ENCODE peak calls at places on chromosomes 13 and 19, in ten cellular contexts. J is lung microvascular endothelial cell; A is activated naive CD8-positive, alpha-beta T cell treated with anti-CD3 and anti-CD28 coated beads, Interleukin-2, amount 10 ng/mL, durations not matched to agents 7 days and 5 days; O is activated CD4-positive, CD25-positive, alpha-beta regulatory T cell treated with anti-CD3 and anti-CD28 coated beads, Interleukin-2, amount 50 U/mL, for 16 hours; M is NCI-H510A treated with DMSO at 0.1 percent for 48 hours; D is activated effector memory CD4-positive, alpha-beta T cell treated with Interleukin-2 at 50 U/mL for 16 hours; B is activated CD4-positive, alpha-beta T cell treated with anti-CD3 and anti-CD28 coated beads, Interleukin-2, amount 50 U/mL, for 4 hours; S is germinal center; H is A172; K is stimulated activated CD4-positive, alpha-beta T cell treated with anti-CD3 and anti-CD28 coated beads, Interleukin-4, amount 100 ng/mL, for 24 hours. X is an unnamed sample.
A peak's percentile ranks its signal among the peaks of the same experiment; 100 is the strongest.

GRCh38 chr19:8441725-8442544 is 2.8 kb upstream of the HNRNPM start:
- DNase-seq in J (no peak), A (no peak), O (no peak), M (no peak), D (no peak), B (no peak), S (no peak), H (no peak), K (no peak), X (no peak)

GRCh38 chr13:31629085-31629785 is 110.1 kb upstream of the RXFP2 start:
- DNase-seq in J (peak; percentile 14), A (no peak), O (no peak), M (no peak), D (no peak), B (no peak), S (no peak), H (peak; percentile 68), K (no peak), X (no peak)

GRCh38 chr13:50071399-50071798 is 56.2 kb downstream of the KCNRG start:
- DNase-seq in J (no peak), A (no peak), O (no peak), M (no peak), D (no peak), B (no peak), S (no peak), H (no peak), K (no peak), X (no peak)

GRCh38 chr13:95447766-95448165 is 104.8 kb upstream of the CLDN10 start:
- DNase-seq in J (no peak), A (no peak), O (no peak), M (no peak), D (no peak), B (no peak), S (no peak), H (no peak), K (no peak), X (no peak)

GRCh38 chr13:105847532-105848295 is 687.7 kb downstream of the EFNB2 start:
- DNase-seq in J (peak; percentile 58), A (no peak), O (no peak), M (peak; percentile 31), D (no peak), B (no peak), S (no peak), H (peak; percentile 20), K (no peak), X (no peak)

GRCh38 chr13:73334459-73334858 is 275.7 kb downstream of the KLF5 start:
- DNase-seq in J (no peak), A (no peak), O (no peak), M (no peak), D (no peak), B (no peak), S (no peak), H (no peak), K (no peak), X (peak; percentile 60)

GRCh38 chr13:95896302-95896701 is 156.9 kb downstream of the UGGT2 start:
- DNase-seq in J (no peak), A (no peak), O (no peak), M (no peak), D (no peak), B (no peak), S (no peak), H (peak; percentile 46), K (no peak), X (peak; percentile 3)

GRCh38 chr13:28035146-28035782 is 46.8 kb upstream of the URAD start:
- DNase-seq in J (no peak), A (no peak), O (no peak), M (peak; percentile 65), D (no peak), B (no peak), S (no peak), H (peak; percentile 56), K (no peak), X (no peak)

GRCh38 chr13:107907065-107907464 is 308.3 kb downstream of the LIG4 start:
- DNase-seq in J (no peak), A (no peak), O (no peak), M (no peak), D (no peak), B (no peak), S (no peak), H (no peak), K (no peak), X (no peak)

GRCh38 chr13:84574851-84575250 is 692.6 kb upstream of the SLITRK1 start:
- DNase-seq in J (no peak), A (no peak), O (no peak), M (peak; percentile 18), D (no peak), B (no peak), S (no peak), H (peak; percentile 16), K (no peak), X (peak; percentile 17)

GRCh38 chr19:28598861-28599260 is 614.1 kb downstream of the UQCRFS1 start:
- DNase-seq in J (no peak), A (no peak), O (no peak), M (no peak), D (no peak), B (no peak), S (no peak), H (no peak), K (no peak), X (no peak)

GRCh38 chr19:50387176-50387867 is 3.2 kb downstream of the POLD1 start:
- DNase-seq in J (peak; percentile 55), A (no peak), O (no peak), M (no peak), D (no peak), B (no peak), S (no peak), H (no peak), K (no peak), X (peak; percentile 57)

GRCh38 chr13:34412817-34413365 is 529.2 kb upstream of the NBEA start:
- DNase-seq in J (no peak), A (no peak), O (no peak), M (no peak), D (no peak), B (no peak), S (no peak), H (peak; percentile 81), K (no peak), X (no peak)

GRCh38 chr13:73138276-73138950 is 79.6 kb downstream of the KLF5 start:
- DNase-seq in J (no peak), A (no peak), O (no peak), M (peak; percentile 41), D (no peak), B (no peak), S (no peak), H (no peak), K (no peak), X (peak; percentile 82)

GRCh38 chr19:36573948-36574726 is 1.0 kb upstream of the ZNF529 start:
- DNase-seq in J (no peak), A (no peak), O (no peak), M (no peak), D (no peak), B (no peak), S (no peak), H (no peak), K (no peak), X (no peak)

GRCh38 chr19:41537789-41538188 is 38.2 kb upstream of the CEACAM21 start:
- DNase-seq in J (peak; percentile 67), A (no peak), O (no peak), M (no peak), D (no peak), B (peak; percentile 25), S (no peak), H (peak; percentile 10), K (peak; percentile 49), X (no peak)

GRCh38 chr13:86974995-86975328 is 696.2 kb upstream of the SLITRK5 start:
- DNase-seq in J (no peak), A (no peak), O (no peak), M (no peak), D (no peak), B (no peak), S (no peak), H (no peak), K (no peak), X (no peak)

GRCh38 chr19:12346896-12347295 is 13.5 kb upstream of the ZNF563 start:
- DNase-seq in J (no peak), A (no peak), O (no peak), M (no peak), D (no peak), B (no peak), S (no peak), H (no peak), K (peak; percentile 16), X (no peak)

GRCh38 chr19:48444933-48445194 is 919 bp upstream of the GRWD1 start:
- DNase-seq in J (no peak), A (no peak), O (no peak), M (no peak), D (no peak), B (no peak), S (no peak), H (no peak), K (no peak), X (no peak)

GRCh38 chr13:87851395-87851794 is 180.2 kb downstream of the SLITRK5 start:
- DNase-seq in J (no peak), A (no peak), O (no peak), M (no peak), D (no peak), B (no peak), S (no peak), H (no peak), K (no peak), X (no peak)

GRCh38 chr13:60137911-60138570 is 25.7 kb downstream of the DIAPH3 start:
- DNase-seq in J (no peak), A (no peak), O (no peak), M (no peak), D (no peak), B (no peak), S (no peak), H (no peak), K (no peak), X (no peak)

GRCh38 chr13:85204668-85205344 is 594.4 kb downstream of the SLITRK6 start:
- DNase-seq in J (no peak), A (no peak), O (no peak), M (no peak), D (no peak), B (no peak), S (no peak), H (no peak), K (no peak), X (no peak)

GRCh38 chr13:34179481-34179880 is 361.5 kb downstream of the RFC3 start:
- DNase-seq in J (no peak), A (no peak), O (no peak), M (peak; percentile 10), D (no peak), B (no peak), S (no peak), H (peak; percentile 4), K (no peak), X (no peak)

GRCh38 chr13:113959198-113959597 is 14.7 kb downstream of the C13orf46 start:
- DNase-seq in J (peak; percentile 54), A (no peak), O (no peak), M (no peak), D (no peak), B (no peak), S (no peak), H (peak; percentile 43), K (no peak), X (no peak)

GRCh38 chr13:106847049-106847448 is 279.1 kb upstream of the ARGLU1 start:
- DNase-seq in J (no peak), A (no peak), O (no peak), M (no peak), D (no peak), B (no peak), S (no peak), H (no peak), K (no peak), X (no peak)

GRCh38 chr13:22696433-22696832 is 484.3 kb upstream of the SGCG start:
- DNase-seq in J (no peak), A (no peak), O (no peak), M (no peak), D (no peak), B (no peak), S (no peak), H (no peak), K (no peak), X (no peak)

GRCh38 chr19:7926021-7926726 is at the start of gene CTXN1:
- DNase-seq in J (peak; percentile 69), A (peak; percentile 89), O (peak; percentile 53), M (peak; percentile 18), D (peak; percentile 71), B (peak; percentile 75), S (peak; percentile 87), H (no peak), K (peak; percentile 72), X (peak; percentile 33)

GRCh38 chr19:45815501-45816216 is 551 bp upstream of the RSPH6A start:
- DNase-seq in J (no peak), A (no peak), O (no peak), M (no peak), D (no peak), B (no peak), S (no peak), H (no peak), K (no peak), X (no peak)